ENCODE peak calls at places on chromosomes 16 and 17, in five cellular contexts. V is stomach, H is retina, R is AG09319, E is T47D. Z is an unnamed sample.

GRCh38 chr17:81453049-81453448 is 57.8 kb downstream of the BAHCC1 start:
- DNase-seq in R (no peak), E (no peak), H (no peak), V (no peak), Z (no peak)

GRCh38 chr16:52556083-52556482 is 9.1 kb upstream of the TOX3 start:
- DNase-seq in E (no peak), V (no peak), H (no peak), R (no peak), Z (no peak)

GRCh38 chr17:39194089-39194984 is 3.1 kb downstream of the CACNB1 start:
- DNase-seq in E (no peak), V (no peak), R (no peak), H (no peak), Z (no peak)

GRCh38 chr16:16164244-16164643 is 59.0 kb downstream of the ABCC6 start:
- DNase-seq in H (no peak), R (no peak), V (no peak), E (no peak), Z (no peak)

GRCh38 chr16:62883526-62883925 is 847.3 kb upstream of the CDH8 start:
- DNase-seq in V (no peak), R (no peak), E (no peak), H (no peak), Z (no peak)

GRCh38 chr16:10661236-10661635 is 33.5 kb downstream of the TEKT5 start:
- DNase-seq in V (no peak), R (no peak), E (no peak), H (no peak), Z (no peak)

GRCh38 chr17:73595068-73595865 is 49.0 kb downstream of the SDK2 start:
- DNase-seq in H (peak; percentile 79), V (peak; percentile 31), R (no peak), E (peak; percentile 47), Z (no peak)

GRCh38 chr17:19724501-19725420 is 8.4 kb upstream of the SLC47A2 start:
- DNase-seq in R (no peak), V (peak; percentile 70), H (peak; percentile 56), E (peak; percentile 84), Z (no peak)

GRCh38 chr17:36504156-36504545 is 17.7 kb downstream of the ZNHIT3 start:
- DNase-seq in E (no peak), V (no peak), H (no peak), R (no peak), Z (no peak)

GRCh38 chr17:76414334-76415295 is 30.2 kb downstream of the SPHK1 start:
- DNase-seq in E (no peak), R (peak; percentile 47), V (peak; percentile 79), H (peak; percentile 80), Z (no peak)

GRCh38 chr16:70691223-70692129 is 5.6 kb upstream of the MTSS2 start:
- DNase-seq in R (peak; percentile 99), H (peak; percentile 66), V (peak; percentile 52), E (no peak), Z (peak; percentile 88)

GRCh38 chr16:83995756-83996155 is 27.7 kb downstream of the NECAB2 start:
- DNase-seq in H (peak; percentile 80), V (peak; percentile 57), E (no peak), R (no peak), Z (no peak)

GRCh38 chr16:89350701-89351380 is 133.3 kb downstream of the ZNF778 start:
- DNase-seq in E (no peak), V (no peak), H (no peak), R (no peak), Z (no peak)

GRCh38 chr16:81889896-81890634 is 111.0 kb downstream of the PLCG2 start:
- DNase-seq in V (peak; percentile 66), E (peak; percentile 73), R (peak; percentile 29), H (peak; percentile 62), Z (peak; percentile 31)

GRCh38 chr17:15341385-15341849 is at the start of gene TEKT3:
- DNase-seq in E (peak; percentile 43), V (peak; percentile 87), R (peak; percentile 5), H (peak; percentile 92), Z (no peak)

GRCh38 chr17:14161419-14161818 is 75.2 kb downstream of the CDRT15 start:
- DNase-seq in R (no peak), V (no peak), E (no peak), H (no peak), Z (no peak)

GRCh38 chr17:79813826-79814623 is 17.1 kb upstream of the CBX8 start:
- DNase-seq in H (peak; percentile 56), V (no peak), E (no peak), R (no peak), Z (no peak)

GRCh38 chr17:39484178-39484577 is 22.9 kb downstream of the CDK12 start:
- DNase-seq in R (no peak), E (no peak), V (no peak), H (no peak), Z (no peak)

GRCh38 chr16:66523861-66524354 is 26.0 kb downstream of the TK2 start:
- DNase-seq in H (no peak), E (no peak), V (no peak), R (no peak), Z (no peak)

GRCh38 chr17:50308666-50309065 is 34.4 kb downstream of the TMEM92 start:
- DNase-seq in R (no peak), V (no peak), E (no peak), H (no peak), Z (no peak)

GRCh38 chr16:27706803-27707685 is 157.1 kb downstream of the KATNIP start:
- DNase-seq in V (no peak), E (no peak), R (no peak), H (peak; percentile 66), Z (no peak)

GRCh38 chr17:60598001-60598736 is 1.8 kb upstream of the PPM1D start:
- DNase-seq in V (no peak), R (no peak), E (no peak), H (peak; percentile 5), Z (no peak)

GRCh38 chr17:1003972-1004768 is 7.2 kb downstream of the TIMM22 start:
- DNase-seq in R (no peak), E (no peak), H (no peak), V (peak; percentile 71), Z (no peak)

GRCh38 chr17:73650147-73650546 is 5.9 kb upstream of the SDK2 start:
- DNase-seq in H (no peak), R (no peak), V (no peak), E (no peak), Z (no peak)

GRCh38 chr17:50363217-50364060 is 9.5 kb downstream of the MRPL27 start:
- DNase-seq in V (no peak), R (no peak), E (no peak), H (peak; percentile 82), Z (no peak)

GRCh38 chr16:81902025-81902424 is 109.2 kb downstream of the SDR42E1 start:
- DNase-seq in V (no peak), E (no peak), R (no peak), H (no peak), Z (no peak)

GRCh38 chr17:9211133-9211765 is 189.9 kb downstream of the NTN1 start:
- DNase-seq in E (no peak), H (no peak), R (no peak), V (no peak), Z (no peak)

GRCh38 chr16:85416267-85417109 is 196.6 kb upstream of the GSE1 start:
- DNase-seq in E (peak; percentile 95), R (no peak), H (no peak), V (peak; percentile 88), Z (no peak)

Z was measured in HFF-Myc.